ENCODE peak calls at places on chromosomes 5 and 9, in ten cellular contexts. S is H1, O is GM12878, Q is heart left ventricle, N is esophagus muscularis mucosa, W is suprapubic skin, Z is upper lobe of left lung, L is stomach, V is IMR-90, E is testis. C is an unnamed sample.
A peak's percentile ranks its signal among the peaks of the same experiment; 100 is the strongest.

GRCh38 chr5:10524376-10525123 is 39.3 kb upstream of the ANKRD33B start:
- DNase-seq in L (no peak), O (no peak), Q (no peak), E (no peak), V (peak; percentile 97), N (no peak), S (no peak), W (peak; percentile 83), Z (no peak), C (no peak)

GRCh38 chr5:111383288-111383970 is 128.9 kb downstream of the STARD4 start:
- DNase-seq in V (peak; percentile 42), W (no peak), N (no peak), E (no peak), O (no peak), Q (no peak), S (no peak), Z (no peak), L (no peak), C (no peak)

GRCh38 chr5:135214897-135215616 is 181.0 kb upstream of the PITX1 start:
- DNase-seq in Q (no peak), Z (peak; percentile 52), L (peak; percentile 21), E (no peak), S (no peak), N (peak; percentile 86), W (peak; percentile 47), V (peak; percentile 60), O (no peak), C (peak; percentile 56)

GRCh38 chr5:154858251-154858971 is at the start of gene CNOT8:
- DNase-seq in E (peak; percentile 100), W (peak; percentile 99), N (peak; percentile 99), L (peak; percentile 99), S (peak; percentile 95), O (peak; percentile 87), V (peak; percentile 98), Z (peak; percentile 99), Q (peak; percentile 99), C (peak; percentile 99)

GRCh38 chr5:147558826-147559225 is 49.0 kb upstream of the DPYSL3 start:
- DNase-seq in W (peak; percentile 74), O (no peak), V (peak; percentile 81), S (no peak), Z (no peak), N (no peak), Q (peak; percentile 53), E (peak; percentile 46), L (no peak), C (peak; percentile 19)

GRCh38 chr5:87405472-87406155 is 7.1 kb downstream of the CCNH start:
- DNase-seq in O (no peak), Q (no peak), Z (no peak), N (no peak), W (no peak), V (no peak), E (no peak), S (no peak), L (no peak), C (no peak)

GRCh38 chr9:83060557-83060956 is 2.4 kb downstream of the RASEF start:
- DNase-seq in W (no peak), N (no peak), L (peak; percentile 58), S (no peak), E (no peak), Z (no peak), V (no peak), O (no peak), Q (no peak), C (peak; percentile 71)

GRCh38 chr5:113901718-113902117 is 388.2 kb downstream of the YTHDC2 start:
- DNase-seq in Q (no peak), N (no peak), S (no peak), W (no peak), L (no peak), O (no peak), V (no peak), Z (no peak), E (no peak), C (no peak)

GRCh38 chr5:98631311-98632054 is 142.0 kb upstream of the RGMB start:
- DNase-seq in O (no peak), L (no peak), V (peak; percentile 68), W (no peak), N (no peak), Q (no peak), Z (no peak), S (no peak), E (no peak), C (no peak)

DNA sequence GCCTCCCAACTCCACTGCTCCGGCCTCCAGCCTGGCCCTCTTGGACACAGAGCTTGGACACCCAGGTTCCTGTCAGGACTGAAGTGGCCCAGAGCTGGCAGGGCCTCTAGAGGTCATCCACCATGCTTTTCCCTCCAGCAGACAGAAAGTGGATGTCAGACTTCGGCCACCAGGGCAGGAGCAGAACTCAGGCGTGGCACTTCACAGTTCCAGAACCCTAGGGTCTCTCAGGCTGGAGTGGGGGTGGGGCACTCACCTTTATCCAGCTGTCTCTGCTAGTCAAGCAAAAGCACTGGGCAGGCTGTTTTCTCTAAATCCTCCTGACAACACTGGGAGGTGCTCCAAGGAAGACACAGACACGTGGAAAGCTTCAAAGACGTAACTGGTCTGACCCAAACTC is 35.6 kb upstream of the N4BP3 start:
- DNase-seq in V (no peak), S (no peak), E (no peak), N (no peak), Q (no peak), O (no peak), W (no peak), Z (no peak), L (no peak), C (no peak)
- TF ChIP-seq POLR2A in V (no peak), S (no peak), E (no peak), N (no peak), Q (no peak), O (no peak), W (no peak), Z (no peak), L (no peak), C (no peak)

GRCh38 chr9:71223953-71224538 is 102.6 kb upstream of the TRPM3 start:
- DNase-seq in Q (no peak), L (no peak), W (no peak), O (no peak), N (no peak), V (no peak), S (no peak), Z (no peak), E (no peak), C (no peak)
- TF ChIP-seq CTCF in Q (no peak), L (no peak), W (no peak), O (no peak), N (no peak), V (no peak), S (peak; percentile 58), Z (no peak), E (no peak), C (no peak)

DNA sequence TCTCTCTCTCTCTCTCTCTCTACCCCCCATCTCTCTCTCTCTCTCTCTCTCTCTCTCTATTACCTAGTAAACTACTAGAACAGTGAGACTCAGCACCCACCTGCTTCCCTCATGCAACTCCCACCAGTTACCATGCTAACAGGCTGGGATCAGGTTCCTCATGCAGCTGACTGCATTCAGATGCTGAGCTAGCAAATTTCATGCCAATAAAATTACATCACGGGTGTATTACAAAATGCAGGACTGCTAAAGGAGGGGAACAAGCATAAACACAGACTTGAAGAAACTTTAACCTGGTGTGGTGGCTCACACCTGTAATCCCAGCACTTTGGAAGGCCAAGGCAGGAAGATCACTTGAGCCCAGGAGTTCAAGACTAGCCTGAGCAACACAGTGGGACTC is 76.0 kb downstream of the CEMIP2 start:
- DNase-seq in E (no peak), S (no peak), V (peak; percentile 58), L (no peak), N (no peak), O (no peak), Z (no peak), W (no peak), Q (peak; percentile 35), C (peak; percentile 55)
- H3K27ac ChIP-seq in E (no peak overlapping the region), S (no peak overlapping the region), V (no peak overlapping the region), L (no peak overlapping the region), N (no peak overlapping the region), O (no peak overlapping the region), Z (peak overlapping the region; percentile 34), W (no peak overlapping the region), Q (no peak overlapping the region), C (no peak overlapping the region)

DNA sequence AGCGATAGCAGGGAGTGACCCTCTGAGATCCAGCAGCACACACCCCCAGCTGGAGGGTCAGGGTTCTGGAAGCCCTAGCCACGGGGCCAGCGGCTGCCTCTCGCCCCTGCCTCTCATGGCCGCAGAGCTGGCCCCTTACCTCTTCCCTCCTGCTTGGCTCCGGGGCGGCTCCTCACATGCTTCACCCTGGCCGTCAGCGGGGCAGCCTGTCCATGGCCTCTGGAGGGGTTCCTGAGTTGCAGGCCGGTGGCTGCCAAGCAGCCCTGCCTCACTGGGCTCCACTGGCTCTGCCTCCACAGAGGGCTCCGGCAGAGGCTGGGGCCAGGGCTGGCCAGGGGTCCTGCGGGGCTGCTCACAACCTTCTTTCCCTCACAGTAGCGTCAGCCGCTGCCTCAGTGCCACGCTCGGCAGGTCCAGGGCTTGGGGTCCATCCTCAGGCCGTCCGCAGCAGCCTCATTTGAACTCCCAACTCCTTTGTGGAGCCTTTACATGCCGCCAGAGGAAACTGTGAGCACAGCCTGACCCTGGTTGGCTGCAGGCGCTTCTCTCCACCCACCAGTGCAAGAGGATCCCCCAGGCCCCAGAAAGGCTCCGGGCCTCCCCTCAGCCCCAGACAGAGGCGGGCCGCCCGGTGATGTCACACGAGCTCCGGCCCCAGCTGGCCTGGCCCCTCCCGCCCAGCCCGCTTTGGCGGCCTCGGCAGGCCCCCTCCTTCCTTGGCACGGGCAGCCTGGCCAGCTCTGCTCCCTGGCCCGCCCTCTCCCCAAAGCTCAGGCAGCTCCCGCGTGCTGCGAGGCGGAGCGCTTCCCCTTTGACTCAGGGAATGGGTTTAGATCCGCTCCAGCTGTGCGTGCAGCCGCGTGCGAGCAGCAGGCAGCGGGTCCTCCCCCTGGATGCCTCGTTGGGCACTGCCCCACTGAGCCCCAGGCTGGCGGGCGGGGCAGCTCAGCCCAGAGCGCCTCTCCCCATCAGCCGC is at the start of gene ANGPTL2:
- DNase-seq in N (peak; percentile 95), S (peak; percentile 73), L (peak; percentile 73), W (peak; percentile 94), Q (peak; percentile 94), E (peak; percentile 79), V (peak; percentile 95), Z (peak; percentile 73), O (no peak), C (peak; percentile 76)
- TF ChIP-seq POLR2A in N (no peak), S (no peak), L (no peak), W (no peak), Q (peak; percentile 88), E (no peak), V (peak; percentile 94), Z (peak; percentile 49), O (no peak), C (peak; percentile 35)

C was measured in body of pancreas.